ENCODE peak calls at places on chromosomes 3 and 15, in nine cellular contexts. R is stomach, E is iPS-NIHi11, I is HTR-8/SVneo, W is NCI-H774, O is KG1, U is cardiac fibroblast, S is AG08396, T is iris pigment epithelial cell. P is an unnamed sample.
A peak's percentile ranks its signal among the peaks of the same experiment; 100 is the strongest.

GRCh38 chr3:99542771-99543518 is 95.4 kb upstream of the COL8A1 start:
- DNase-seq in T (peak; percentile 66), E (no peak), U (peak; percentile 70), I (no peak), W (no peak), O (no peak), R (no peak), S (no peak), P (peak; percentile 71)

GRCh38 chr3:14521611-14522010 is 18.5 kb downstream of the GRIP2 start:
- DNase-seq in T (no peak), S (no peak), R (no peak), O (no peak), I (no peak), U (no peak), E (no peak), W (no peak), P (no peak)

GRCh38 chr3:48564022-48564421 is 441 bp upstream of the UCN2 start:
- DNase-seq in R (peak; percentile 28), T (peak; percentile 27), E (no peak), U (peak; percentile 80), O (no peak), W (no peak), S (peak; percentile 81), I (peak; percentile 85), P (no peak)

GRCh38 chr3:179036626-179037300 is 34.8 kb downstream of the ZMAT3 start:
- DNase-seq in S (no peak), W (no peak), R (no peak), O (no peak), I (no peak), T (no peak), E (no peak), U (no peak), P (peak; percentile 38)

GRCh38 chr15:58332676-58333400 is 99.0 kb upstream of the LIPC start:
- DNase-seq in R (no peak), E (no peak), I (no peak), W (no peak), U (peak; percentile 79), T (peak; percentile 86), S (peak; percentile 21), O (peak; percentile 20), P (peak; percentile 24)

GRCh38 chr3:60323180-60323579 is 928.1 kb downstream of the FHIT start:
- DNase-seq in U (no peak), R (no peak), W (no peak), S (no peak), E (no peak), O (no peak), I (no peak), T (no peak), P (peak; percentile 11)

GRCh38 chr3:38153986-38154608 is 11.2 kb upstream of the OXSR1 start:
- DNase-seq in U (peak; percentile 92), S (peak; percentile 53), W (no peak), I (no peak), E (no peak), R (no peak), T (peak; percentile 88), O (no peak), P (no peak)

GRCh38 chr3:32288819-32289218 is 50.3 kb downstream of the CMTM8 start:
- DNase-seq in R (no peak), I (no peak), T (no peak), E (no peak), W (no peak), U (no peak), O (no peak), S (no peak), P (no peak)

GRCh38 chr3:62261121-62261520 is 112.2 kb downstream of the FEZF2 start:
- DNase-seq in S (no peak), E (no peak), T (no peak), U (no peak), R (no peak), O (no peak), I (no peak), W (no peak), P (no peak)

GRCh38 chr3:126535636-126536035 is 11.7 kb downstream of the CHST13 start:
- DNase-seq in O (no peak), S (no peak), W (no peak), R (no peak), I (no peak), U (no peak), T (no peak), E (no peak), P (no peak)

GRCh38 chr3:159892171-159892791 is 96.4 kb upstream of the IL12A start:
- DNase-seq in T (no peak), E (no peak), O (no peak), W (no peak), S (no peak), I (no peak), U (no peak), R (no peak), P (no peak)

GRCh38 chr3:189038773-189039720 is 132.7 kb upstream of the TPRG1 start:
- DNase-seq in T (no peak), O (no peak), U (no peak), S (no peak), E (no peak), W (no peak), I (no peak), R (no peak), P (no peak)

GRCh38 chr3:109685084-109686079 is 348.0 kb upstream of the DPPA4 start:
- DNase-seq in S (peak; percentile 85), E (peak; percentile 14), R (peak; percentile 81), T (peak; percentile 100), U (peak; percentile 99), I (peak; percentile 48), W (no peak), O (no peak), P (peak; percentile 19)

GRCh38 chr15:85541744-85542143 is 161.3 kb downstream of the AKAP13 start:
- DNase-seq in I (no peak), T (peak; percentile 38), S (no peak), O (no peak), U (no peak), E (no peak), W (no peak), R (no peak), P (peak; percentile 37)

GRCh38 chr15:67225336-67225735 is 29.1 kb downstream of the AAGAB start:
- DNase-seq in R (no peak), O (no peak), W (no peak), I (no peak), U (peak; percentile 86), S (peak; percentile 27), T (peak; percentile 87), E (no peak), P (no peak)

GRCh38 chr3:44106761-44107160 is 134.9 kb upstream of the TOPAZ1 start:
- DNase-seq in I (no peak), S (no peak), R (no peak), W (no peak), T (no peak), E (no peak), O (no peak), U (no peak), P (no peak)

GRCh38 chr3:23629181-23629893 is 176.4 kb upstream of the UBE2E1 start:
- DNase-seq in T (peak; percentile 57), I (no peak), E (no peak), W (no peak), O (no peak), U (peak; percentile 47), S (no peak), R (no peak), P (peak; percentile 70)

GRCh38 chr3:187639912-187640822 is 30.0 kb downstream of the SST start:
- DNase-seq in E (no peak), S (no peak), O (no peak), W (peak; percentile 46), T (no peak), I (no peak), U (no peak), R (peak; percentile 36), P (peak; percentile 42)

P was measured in mesendoderm.